ENCODE peak calls at places on chromosome 4, in nine cellular contexts. M, U, A, Q, O, C, F, K and B are unnamed samples. For H3K4me1, the result is how much of the 10 kb centered on the place peaks cover.

GRCh38 chr4:113675731-113676707 is 85.5 kb downstream of the CAMK2D start:
- DNase-seq in F (no peak), A (no peak), M (no peak), K (no peak), O (no peak), U (peak), C (no peak), Q (no peak), B (no peak)

GRCh38 chr4:23163649-23164436 is 471.1 kb downstream of the GBA3 start:
- DNase-seq in A (no peak), U (no peak), C (no peak), Q (no peak), F (no peak), K (no peak), M (no peak), O (no peak), B (no peak)

GRCh38 chr4:102076622-102077021 is 268.7 kb downstream of the SLC39A8 start:
- DNase-seq in A (no peak), F (no peak), K (no peak), O (no peak), Q (no peak), M (no peak), U (peak), C (no peak), B (no peak)

GRCh38 chr4:165378398-165378762 is 428 bp upstream of the CPE start:
- DNase-seq in C (no peak), F (no peak), Q (no peak), A (no peak), U (no peak), K (no peak), M (no peak), O (no peak), B (no peak)

GRCh38 chr4:147246096-147246495 is 234.8 kb upstream of the EDNRA start:
- DNase-seq in C (no peak), A (no peak), U (no peak), Q (no peak), F (no peak), M (no peak), O (no peak), K (no peak), B (no peak)

GRCh38 chr4:34220601-34221000 is 2023.7 kb downstream of the ARAP2 start:
- DNase-seq in C (no peak), U (peak), O (no peak), Q (no peak), A (no peak), M (no peak), K (no peak), F (no peak), B (no peak)

GRCh38 chr4:128461300-128462103 is 173.9 kb upstream of the PGRMC2 start:
- DNase-seq in M (peak), A (no peak), C (peak), Q (no peak), F (peak), O (no peak), U (peak), K (no peak), B (no peak)

GRCh38 chr4:68368566-68369473 is 18.9 kb upstream of the YTHDC1 start:
- DNase-seq in F (no peak), M (no peak), Q (peak), A (no peak), C (no peak), K (no peak), U (peak), O (no peak), B (no peak)

GRCh38 chr4:7978907-7979651 is 39.4 kb upstream of the AFAP1 start:
- DNase-seq in Q (no peak), O (no peak), A (no peak), F (no peak), U (no peak), M (no peak), C (no peak), K (no peak), B (no peak)

GRCh38 chr4:120753854-120754253 is 168.7 kb downstream of the PRDM5 start:
- DNase-seq in K (no peak), U (no peak), C (no peak), Q (no peak), M (no peak), A (no peak), F (no peak), O (peak), B (no peak)

GRCh38 chr4:141657550-141657949 is 21.2 kb downstream of the IL15 start:
- DNase-seq in Q (no peak), A (no peak), F (no peak), K (no peak), O (no peak), M (no peak), U (no peak), C (no peak), B (no peak)

GRCh38 chr4:57162499-57163019 is 52.4 kb upstream of the IGFBP7 start:
- DNase-seq in U (no peak), O (no peak), F (no peak), C (no peak), M (no peak), A (no peak), Q (no peak), K (no peak), B (no peak)

GRCh38 chr4:179596621-179597020 is 2154.4 kb upstream of the AGA start:
- DNase-seq in U (no peak), M (no peak), K (no peak), O (no peak), F (no peak), Q (no peak), A (no peak), C (no peak), B (no peak)

GRCh38 chr4:31458813-31459212 is 738.6 kb downstream of the PCDH7 start:
- DNase-seq in F (no peak), M (no peak), C (no peak), A (no peak), Q (no peak), O (no peak), U (peak), K (no peak), B (no peak)

GRCh38 chr4:147714575-147715401 is 17.1 kb upstream of the ARHGAP10 start:
- DNase-seq in Q (no peak), A (no peak), O (no peak), U (peak), C (no peak), K (peak), F (peak), M (no peak), B (no peak)

GRCh38 chr4:8728536-8729407 is 136.2 kb downstream of the CPZ start:
- DNase-seq in C (peak), U (no peak), O (no peak), Q (no peak), M (peak), K (no peak), F (no peak), A (no peak), B (no peak)

GRCh38 chr4:168794092-168794707 is 215.9 kb downstream of the CBR4 start:
- DNase-seq in A (no peak), U (no peak), C (no peak), Q (no peak), O (no peak), F (no peak), M (peak), K (no peak), B (no peak)

GRCh38 chr4:169064281-169064680 is 54.2 kb upstream of the CBR4 start:
- DNase-seq in K (no peak), A (no peak), U (no peak), Q (no peak), O (no peak), F (no peak), M (no peak), C (no peak), B (no peak)

GRCh38 chr4:25180524-25181131 is 20.4 kb upstream of the SEPSECS start:
- DNase-seq in C (no peak), M (no peak), K (no peak), A (peak), O (peak), F (no peak), Q (no peak), U (peak), B (no peak)

GRCh38 chr4:85787133-85787532 is 312.2 kb downstream of the ARHGAP24 start:
- DNase-seq in O (no peak), U (peak), A (no peak), M (no peak), F (no peak), C (no peak), Q (no peak), K (no peak), B (no peak)

GRCh38 chr4:134665429-134665828 is 463.8 kb upstream of the PABPC4L start:
- DNase-seq in C (no peak), F (no peak), U (no peak), A (no peak), K (no peak), M (no peak), O (no peak), Q (no peak), B (no peak)

GRCh38 chr4:16329132-16329796 is 103.0 kb upstream of the TAPT1 start:
- DNase-seq in U (peak), F (no peak), Q (no peak), O (no peak), M (no peak), C (no peak), K (no peak), A (no peak), B (no peak)

GRCh38 chr4:1964971-1965370 is 43.8 kb downstream of the NELFA start:
- DNase-seq in O (no peak), C (no peak), A (no peak), U (no peak), M (no peak), Q (no peak), F (no peak), K (no peak), B (no peak)

GRCh38 chr4:37627263-37627662 is 58.9 kb downstream of the RELL1 start:
- DNase-seq in K (no peak), A (no peak), M (no peak), C (no peak), Q (no peak), O (no peak), F (no peak), U (no peak), B (no peak)

GRCh38 chr4:47835489-47835888 is 2.4 kb downstream of the CORIN start:
- DNase-seq in U (no peak), A (no peak), C (no peak), Q (no peak), K (no peak), M (no peak), F (no peak), O (no peak), B (no peak)

GRCh38 chr4:123555500-123556273 is 159.1 kb downstream of the SPRY1 start:
- DNase-seq in U (peak), K (peak), O (no peak), A (no peak), F (peak), Q (peak), C (peak), M (no peak), B (no peak)

GRCh38 chr4:5224340-5224739 is 173.1 kb downstream of the STK32B start:
- DNase-seq in K (no peak), F (no peak), M (no peak), C (no peak), Q (no peak), U (no peak), A (no peak), O (no peak), B (no peak)

GRCh38 chr4:30429813-30430466 is 290.2 kb upstream of the PCDH7 start:
- DNase-seq in K (no peak), Q (no peak), M (no peak), A (no peak), F (no peak), C (no peak), O (no peak), U (peak), B (no peak)

GRCh38 chr4:2755821-2756690 is at the start of gene TNIP2:
- DNase-seq in F (peak), M (peak), U (peak), Q (peak), A (peak), O (peak), K (peak), C (peak), B (peak)

GRCh38 chr4:148126825-148127224 is 315.4 kb downstream of the NR3C2 start:
- DNase-seq in U (peak), M (no peak), O (no peak), F (no peak), C (no peak), Q (no peak), K (no peak), A (no peak), B (no peak)

GRCh38 chr4:121462660-121463261 is 81.9 kb upstream of the QRFPR start:
- DNase-seq in C (no peak), K (no peak), U (peak), Q (peak), A (no peak), F (no peak), M (peak), O (peak), B (peak)

GRCh38 chr4:65943076-65943475 is 272.8 kb upstream of the EPHA5 start:
- DNase-seq in M (peak), C (no peak), O (no peak), Q (peak), U (peak), F (no peak), A (no peak), K (no peak), B (no peak)

GRCh38 chr4:65007841-65008439 is 598.7 kb upstream of the TECRL start:
- DNase-seq in C (no peak), Q (peak), O (peak), M (peak), A (no peak), K (no peak), F (no peak), U (peak), B (no peak)

GRCh38 chr4:84167089-84167488 is 332.0 kb downstream of the NKX6-1 start:
- DNase-seq in F (no peak), C (no peak), O (no peak), K (no peak), M (no peak), A (no peak), Q (no peak), U (no peak), B (no peak)

GRCh38 chr4:55038176-55038890 is 87.1 kb downstream of the KDR start:
- DNase-seq in M (no peak), K (no peak), Q (no peak), F (peak), U (peak), O (no peak), A (no peak), C (peak), B (no peak)

GRCh38 chr4:105196523-105197145 is 50.0 kb downstream of the TET2 start:
- DNase-seq in A (no peak), F (no peak), U (peak), O (no peak), Q (peak), M (no peak), C (no peak), K (no peak), B (no peak)

GRCh38 chr4:13546855-13547562 is 2.7 kb upstream of the NKX3-2 start:
- DNase-seq in O (peak), Q (no peak), F (no peak), C (no peak), K (no peak), U (no peak), A (no peak), M (peak), B (no peak)

GRCh38 chr4:128225148-128225547 is 62.5 kb downstream of the PGRMC2 start:
- DNase-seq in C (no peak), O (no peak), F (no peak), A (no peak), M (no peak), U (peak), K (no peak), Q (no peak), B (no peak)

DNA sequence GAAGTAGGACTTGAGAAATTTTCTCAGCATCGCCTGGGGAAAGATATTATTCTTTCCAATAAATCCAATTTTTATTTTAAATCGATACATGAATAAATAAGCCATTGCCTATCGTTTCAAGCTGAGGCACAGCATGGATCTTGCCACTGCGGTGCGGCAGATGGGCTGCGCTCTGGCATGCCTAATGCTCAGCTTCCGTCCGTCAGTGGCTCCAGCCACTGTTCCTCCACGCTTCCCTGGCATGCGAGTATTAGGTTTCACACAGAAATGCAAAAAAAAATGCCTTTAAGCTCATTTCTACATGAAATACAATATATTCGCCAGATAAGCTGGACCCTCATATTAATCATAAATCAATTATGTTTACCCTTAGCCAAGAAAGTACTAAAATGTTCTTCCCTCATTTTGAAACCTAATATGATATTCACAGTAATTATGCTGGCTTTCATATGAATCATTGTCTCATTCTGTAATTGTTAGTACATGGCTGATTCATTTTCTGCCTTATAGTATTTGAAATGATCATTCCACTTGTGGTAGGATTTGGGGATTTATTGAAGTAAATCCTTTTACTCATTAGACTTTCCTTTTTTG is 115.5 kb upstream of the FAM241A start:
- DNase-seq in O (no peak), Q (no peak), M (no peak), C (no peak), U (peak), K (no peak), A (no peak), F (no peak), B (no peak)
- H3K4me1 ChIP-seq in O (under half), Q (under half), M (under half), C (under half), U (under half), K (under half), A (under half), F (under half), B (under half)

GRCh38 chr4:11436673-11437072 is 8.0 kb upstream of the HS3ST1 start:
- DNase-seq in F (no peak), Q (no peak), M (peak), A (no peak), C (no peak), U (no peak), O (no peak), K (no peak), B (no peak)
- H3K4me3 ChIP-seq in F (no peak), Q (no peak), M (no peak), A (no peak), C (no peak), U (no peak), O (no peak), K (no peak), B (no peak)

DNA sequence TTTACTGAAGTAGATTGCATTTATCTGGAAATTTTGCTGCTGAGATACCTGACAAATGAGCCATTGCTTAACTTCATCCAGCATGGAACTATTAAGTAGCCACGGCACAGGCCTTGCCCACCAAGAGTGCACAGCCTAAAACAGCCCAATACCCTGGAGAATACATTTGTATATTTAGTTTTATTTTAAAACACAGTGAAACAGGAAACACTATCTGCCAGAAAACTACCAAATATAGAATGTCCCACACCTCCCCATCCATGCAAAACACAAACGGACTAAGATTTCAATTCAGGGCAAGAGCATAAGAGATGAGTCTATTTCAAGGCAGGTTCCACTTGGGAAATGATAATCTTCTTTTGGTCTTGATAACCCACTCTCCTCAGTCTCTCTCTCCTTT is 57.1 kb downstream of the MAML3 start:
- DNase-seq in C (no peak), A (no peak), O (peak), M (no peak), K (no peak), Q (no peak), U (no peak), F (no peak), B (no peak)
- H3K4me1 ChIP-seq in C (half or more), A (under half), O (under half), M (under half), K (under half), Q (half or more), U (under half), F (under half), B (under half)

GRCh38 chr4:100516225-100516624 is 1.6 kb downstream of the EMCN start:
- DNase-seq in U (no peak), A (no peak), K (no peak), M (no peak), O (no peak), C (no peak), F (no peak), Q (no peak), B (no peak)
- H3K4me3 ChIP-seq in U (no peak), A (no peak), K (peak), M (no peak), O (no peak), C (peak), F (no peak), Q (no peak), B (no peak)

GRCh38 chr4:41157009-41157408 is 57.3 kb downstream of the APBB2 start:
- DNase-seq in Q (no peak), F (no peak), U (no peak), C (no peak), M (no peak), A (no peak), O (no peak), K (no peak), B (no peak)
- H3K4me1 ChIP-seq in Q (under half), F (under half), U (under half), C (under half), M (under half), A (under half), O (under half), K (under half), B (under half)

GRCh38 chr4:138788857-138789256 is 226.7 kb upstream of the NOCT start:
- DNase-seq in O (no peak), C (no peak), K (no peak), Q (no peak), A (no peak), U (no peak), F (no peak), M (no peak), B (no peak)
- H3K4me3 ChIP-seq in O (no peak), C (no peak), K (no peak), Q (no peak), A (no peak), U (no peak), F (no peak), M (no peak), B (no peak)

GRCh38 chr4:184420402-184420801 is 53.9 kb downstream of the IRF2 start:
- DNase-seq in C (no peak), A (no peak), O (no peak), M (no peak), F (no peak), U (no peak), K (no peak), Q (no peak), B (no peak)
- H3K4me1 ChIP-seq in C (half or more), A (half or more), O (under half), M (under half), F (under half), U (under half), K (under half), Q (under half), B (half or more)

GRCh38 chr4:152344001-152344400 is 191.9 kb downstream of the FBXW7 start:
- DNase-seq in K (no peak), O (no peak), C (no peak), F (no peak), A (no peak), U (no peak), M (no peak), Q (no peak), B (no peak)

GRCh38 chr4:152348670-152349069 is 187.2 kb downstream of the FBXW7 start:
- DNase-seq in Q (no peak), C (no peak), K (no peak), O (no peak), F (no peak), U (no peak), M (no peak), A (no peak), B (peak)

GRCh38 chr4:152342293-152342692 is 193.6 kb downstream of the FBXW7 start:
- DNase-seq in Q (no peak), U (no peak), F (no peak), M (no peak), C (no peak), K (no peak), O (no peak), A (no peak), B (no peak)

GRCh38 chr4:152351080-152351479 is 184.8 kb downstream of the FBXW7 start:
- DNase-seq in Q (no peak), F (no peak), K (no peak), O (no peak), U (no peak), C (no peak), M (no peak), A (no peak), B (no peak)

DNA sequence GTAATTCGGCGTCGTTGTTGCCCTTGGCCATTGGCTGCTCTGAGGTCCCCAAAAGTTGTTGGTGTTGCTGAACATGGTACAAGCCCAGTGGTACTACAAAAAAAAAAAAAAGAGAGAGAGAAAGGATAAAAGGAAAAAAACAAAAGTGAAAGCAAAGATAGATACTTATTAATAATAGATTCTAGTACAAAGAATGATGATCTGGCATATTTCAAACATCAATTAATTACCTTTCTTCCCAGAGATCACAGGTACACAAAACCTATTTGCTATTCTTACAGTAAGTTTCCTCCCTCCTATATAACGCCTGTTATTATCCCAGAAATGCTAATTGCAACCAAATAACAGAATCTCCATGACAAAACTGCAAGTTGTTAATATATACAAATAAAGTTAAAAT is 188.9 kb downstream of the FBXW7 start:
- DNase-seq in F (no peak), K (no peak), C (no peak), O (no peak), M (no peak), Q (no peak), A (no peak), U (no peak), B (no peak)
- H3K4me3 ChIP-seq in F (no peak), K (no peak), C (no peak), O (no peak), M (no peak), Q (no peak), A (no peak), U (no peak), B (no peak)